ENCODE peak calls at places on chromosomes 12 and 14, in seven cellular contexts. A, Y, Q, W, V, K and S are unnamed samples.

GRCh38 chr12:127560041-127560478 is 706.9 kb upstream of the TMEM132C start:
- DNase-seq in A (no peak), Q (no peak), V (no peak), K (no peak), W (no peak), Y (no peak), S (no peak)

GRCh38 chr14:54011001-54011400 is 54.4 kb upstream of the BMP4 start:
- DNase-seq in K (peak), A (no peak), Q (no peak), Y (no peak), V (no peak), W (no peak), S (no peak)

GRCh38 chr14:75906680-75907280 is 75.0 kb downstream of the TGFB3 start:
- DNase-seq in W (no peak), Y (peak), K (peak), Q (peak), V (peak), A (peak), S (no peak)

GRCh38 chr12:8899835-8900234 is 14.5 kb upstream of the PHC1 start:
- DNase-seq in Y (no peak), V (no peak), K (no peak), Q (no peak), W (no peak), A (no peak), S (no peak)

GRCh38 chr12:132178801-132179401 is 34.6 kb downstream of the NOC4L start:
- DNase-seq in W (no peak), Q (peak), A (peak), Y (no peak), V (peak), K (peak), S (no peak)

GRCh38 chr12:131098178-131098981 is 144.7 kb downstream of the ADGRD1 start:
- DNase-seq in W (no peak), A (no peak), Q (no peak), Y (peak), V (no peak), K (no peak), S (peak)

GRCh38 chr12:132152921-132153321 is 8.7 kb downstream of the NOC4L start:
- DNase-seq in Y (peak), W (no peak), V (no peak), K (no peak), Q (no peak), A (no peak), S (no peak)

GRCh38 chr12:49537709-49538601 is 875 bp upstream of the KCNH3 start:
- DNase-seq in Y (no peak), A (no peak), K (peak), W (peak), Q (peak), V (no peak), S (no peak)

GRCh38 chr12:128381537-128381936 is 114.6 kb downstream of the TMEM132C start:
- DNase-seq in V (no peak), K (no peak), Y (no peak), W (no peak), Q (no peak), A (no peak), S (no peak)

GRCh38 chr12:44817687-44818086 is 58.4 kb downstream of the NELL2 start:
- DNase-seq in K (no peak), Y (no peak), V (no peak), A (no peak), Q (no peak), W (no peak), S (no peak)

GRCh38 chr14:91231446-91231845 is 13.1 kb downstream of the GPR68 start:
- DNase-seq in Q (no peak), V (no peak), A (no peak), Y (no peak), K (no peak), W (no peak), S (no peak)

GRCh38 chr14:89226789-89227489 is 190.1 kb downstream of the FOXN3 start:
- DNase-seq in K (no peak), Q (no peak), A (no peak), W (no peak), Y (no peak), V (no peak), S (no peak)

GRCh38 chr12:107304588-107305532 is 211.5 kb upstream of the CRY1 start:
- DNase-seq in K (no peak), W (no peak), Y (no peak), Q (no peak), V (no peak), A (no peak), S (no peak)

GRCh38 chr14:88630565-88630964 is 67.7 kb downstream of the ZC3H14 start:
- DNase-seq in V (no peak), K (no peak), Y (no peak), A (no peak), Q (no peak), W (no peak), S (no peak)

GRCh38 chr12:52980096-52980694 is 26.1 kb upstream of the EIF4B start:
- DNase-seq in V (no peak), Y (no peak), Q (no peak), A (no peak), W (no peak), K (no peak), S (no peak)

GRCh38 chr12:52243264-52243773 is 10.3 kb downstream of the KRT7 start:
- DNase-seq in Y (peak), K (no peak), V (no peak), W (no peak), Q (no peak), A (peak), S (no peak)

GRCh38 chr12:79634957-79635471 is 55.8 kb downstream of the PAWR start:
- DNase-seq in A (no peak), Q (no peak), W (no peak), Y (no peak), K (peak), V (no peak), S (no peak)

GRCh38 chr14:49287004-49287403 is 299.2 kb downstream of the RPS29 start:
- DNase-seq in K (no peak), W (no peak), Q (no peak), Y (no peak), V (no peak), A (no peak), S (no peak)

GRCh38 chr14:74619672-74620131 is 7.7 kb upstream of the LTBP2 start:
- DNase-seq in K (no peak), Q (no peak), V (no peak), W (no peak), Y (no peak), A (no peak), S (no peak)